ENCODE peak calls at places on chromosomes 16 and 17, in ten cellular contexts. D, X, Y, O, W, Q, G, E, H and U are unnamed samples.

GRCh38 chr17:42748906-42749798 is 4.3 kb upstream of the EZH1 start:
- DNase-seq in Q (no peak), D (no peak), H (peak; percentile 41), W (no peak), X (no peak), G (no peak), Y (no peak), O (peak; percentile 69), E (no peak), U (no peak)

GRCh38 chr16:30582611-30583340 is 2.7 kb downstream of the ZNF785 start:
- DNase-seq in D (no peak), G (no peak), Y (no peak), H (no peak), Q (no peak), X (no peak), O (no peak), E (no peak), W (no peak), U (no peak)

GRCh38 chr16:81486555-81487061 is 42.0 kb downstream of the CMIP start:
- DNase-seq in Y (no peak), X (no peak), O (peak; percentile 80), H (peak; percentile 46), G (no peak), W (no peak), D (no peak), Q (peak; percentile 99), E (no peak), U (no peak)

GRCh38 chr17:33732116-33732515 is 439.0 kb upstream of the ASIC2 start:
- DNase-seq in O (no peak), Y (no peak), E (peak; percentile 43), G (no peak), X (no peak), Q (no peak), W (no peak), D (peak; percentile 19), H (no peak), U (no peak)

GRCh38 chr17:27455914-27456680 is at the start of gene KSR1:
- DNase-seq in Y (peak; percentile 82), Q (peak; percentile 60), E (peak; percentile 87), G (peak; percentile 83), D (peak; percentile 94), X (peak; percentile 67), H (peak; percentile 69), W (no peak), O (peak; percentile 87), U (peak; percentile 73)

GRCh38 chr17:5585814-5586558 is 1.7 kb upstream of the NLRP1 start:
- DNase-seq in O (no peak), H (no peak), Y (no peak), Q (no peak), W (peak; percentile 51), D (no peak), X (no peak), G (no peak), E (peak; percentile 26), U (no peak)

GRCh38 chr16:19874816-19875546 is 9.7 kb downstream of the GPRC5B start:
- DNase-seq in G (no peak), E (no peak), Y (no peak), X (no peak), D (no peak), W (no peak), H (no peak), Q (no peak), O (no peak), U (no peak)

GRCh38 chr17:61221597-61222471 is 177.8 kb upstream of the TBX2 start:
- DNase-seq in G (no peak), W (no peak), Q (peak; percentile 16), O (no peak), Y (no peak), X (no peak), H (no peak), E (no peak), D (no peak), U (no peak)

GRCh38 chr16:85328665-85329058 is 216.4 kb upstream of the CIBAR2 start:
- DNase-seq in Q (no peak), D (no peak), E (peak; percentile 61), W (no peak), X (no peak), G (no peak), Y (no peak), H (no peak), O (no peak), U (no peak)

GRCh38 chr16:2614761-2615191 is 67.5 kb upstream of the KCTD5 start:
- DNase-seq in X (no peak), H (no peak), Y (peak; percentile 1), G (no peak), E (no peak), O (no peak), Q (no peak), D (no peak), W (no peak), U (no peak)

GRCh38 chr16:4006441-4006989 is 109.7 kb downstream of the ADCY9 start:
- DNase-seq in H (no peak), E (no peak), X (no peak), O (peak; percentile 20), D (no peak), W (no peak), Q (no peak), Y (no peak), G (no peak), U (no peak)

GRCh38 chr17:77534137-77534536 is 393.4 kb downstream of the SEC14L1 start:
- DNase-seq in Q (no peak), W (no peak), X (no peak), O (peak; percentile 6), D (no peak), H (no peak), Y (no peak), E (no peak), G (no peak), U (no peak)

GRCh38 chr17:58534331-58534730 is 19.9 kb upstream of the MTMR4 start:
- DNase-seq in D (no peak), H (no peak), W (no peak), G (no peak), E (no peak), O (no peak), Q (no peak), Y (no peak), X (no peak), U (no peak)

GRCh38 chr17:48596000-48596734 is 2.6 kb upstream of the HOXB5 start:
- DNase-seq in W (no peak), E (peak; percentile 57), O (no peak), H (no peak), D (no peak), G (no peak), Y (no peak), X (no peak), Q (no peak), U (no peak)

GRCh38 chr16:52466998-52467397 is 79.9 kb downstream of the TOX3 start:
- DNase-seq in Q (peak; percentile 5), Y (no peak), O (no peak), E (no peak), W (no peak), G (no peak), H (no peak), X (no peak), D (no peak), U (no peak)

DNA sequence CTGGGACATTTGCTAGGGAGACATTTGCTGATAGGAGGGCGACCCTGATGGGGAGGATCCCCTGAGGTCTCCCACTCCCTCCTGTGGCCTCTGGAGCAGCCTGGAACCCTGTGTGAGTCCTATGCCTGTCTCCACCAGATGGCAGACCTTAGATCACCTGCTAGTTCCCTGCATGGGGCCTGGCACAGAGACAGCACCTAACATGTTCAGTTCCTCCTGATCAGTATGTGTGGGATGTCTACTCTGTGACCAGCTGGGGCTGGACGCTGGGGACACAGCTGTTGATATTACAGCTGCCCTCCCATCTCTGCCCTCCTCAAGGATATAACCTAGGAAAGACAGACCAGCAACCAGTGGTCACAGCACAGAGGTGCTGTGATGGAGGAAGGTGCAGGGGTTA is 1.1 kb upstream of the ADCY7 start:
- DNase-seq in G (no peak), H (no peak), E (no peak), O (peak; percentile 48), Q (no peak), Y (peak; percentile 49), X (no peak), W (no peak), D (no peak), U (no peak)
- TF ChIP-seq CTCF in G (no peak), H (no peak), E (no peak), O (no peak), Q (peak; percentile 26), Y (peak; percentile 34), X (no peak), W (peak; percentile 53), D (peak; percentile 17), U (peak; percentile 29)

GRCh38 chr17:16923904-16924700 is 47.8 kb downstream of the TNFRSF13B start:
- DNase-seq in O (peak; percentile 34), W (no peak), H (peak; percentile 6), E (no peak), D (no peak), X (no peak), Q (no peak), G (no peak), Y (no peak), U (no peak)

GRCh38 chr17:16925461-16926060 is 46.4 kb downstream of the TNFRSF13B start:
- DNase-seq in G (no peak), W (no peak), D (no peak), E (no peak), O (peak; percentile 15), Q (no peak), Y (no peak), X (no peak), H (no peak), U (no peak)

GRCh38 chr17:16922386-16923096 is 49.4 kb downstream of the TNFRSF13B start:
- DNase-seq in H (peak; percentile 7), D (peak; percentile 43), W (no peak), Y (no peak), E (no peak), X (no peak), Q (no peak), G (no peak), O (no peak), U (no peak)

GRCh38 chr17:16924701-16925440 is 47.0 kb downstream of the TNFRSF13B start:
- DNase-seq in H (peak; percentile 5), X (no peak), W (no peak), Y (no peak), O (no peak), E (no peak), G (no peak), Q (no peak), D (no peak), U (no peak)

GRCh38 chr17:16923097-16923903 is 48.6 kb downstream of the TNFRSF13B start:
- DNase-seq in Q (no peak), H (peak; percentile 6), O (peak; percentile 27), G (no peak), X (no peak), Y (no peak), D (no peak), W (no peak), E (no peak), U (no peak)
- TF ChIP-seq CTCF in Q (no peak), H (no peak), O (no peak), G (no peak), X (no peak), Y (no peak), D (no peak), W (no peak), E (no peak), U (no peak)

GRCh38 chr17:79093270-79093669 is 18.6 kb downstream of the ENGASE start:
- DNase-seq in O (no peak), Y (no peak), G (no peak), H (no peak), D (no peak), E (no peak), W (no peak), X (no peak), Q (no peak), U (no peak)
- TF ChIP-seq CTCF in O (no peak), Y (no peak), G (no peak), H (no peak), D (no peak), E (no peak), W (no peak), X (no peak), Q (no peak), U (no peak)

GRCh38 chr17:67891481-67892119 is 66.3 kb downstream of the BPTF start:
- DNase-seq in W (no peak), Y (no peak), O (no peak), D (no peak), E (no peak), G (no peak), X (no peak), Q (peak; percentile 12), H (no peak), U (no peak)
- TF ChIP-seq CTCF in W (no peak), Y (no peak), O (no peak), D (no peak), E (no peak), G (no peak), X (no peak), Q (peak; percentile 45), H (no peak), U (no peak)